ENCODE peak calls at places on chromosome 7, in seven cellular contexts. E is upper lobe of right lung; N is CD8-positive, alpha-beta T cell; O is astrocyte; C is nephron progenitor cell; S is astrocyte of the spinal cord; I is activated effector memory CD4-positive, alpha-beta T cell treated with anti-CD3 and anti-CD28 coated beads, Interleukin-2, amount 50 U/mL, for 16 hours. H is an unnamed sample.

GRCh38 chr7:69893915-69894314 is 295.6 kb downstream of the AUTS2 start:
- DNase-seq in E (no peak), N (no peak), O (no peak), C (no peak), S (no peak), I (no peak), H (no peak)

GRCh38 chr7:130986271-130986690 is 252.3 kb upstream of the KLF14 start:
- DNase-seq in E (no peak), N (no peak), O (no peak), C (no peak), S (no peak), I (no peak), H (no peak)

GRCh38 chr7:12570529-12571461 is at the start of gene SCIN:
- DNase-seq in E (peak), N (no peak), O (peak), C (peak), S (peak), I (peak), H (no peak)

GRCh38 chr7:142788303-142789286 is 17.8 kb downstream of the PRSS2 start:
- DNase-seq in E (no peak), N (no peak), O (no peak), C (no peak), S (no peak), I (no peak), H (no peak)

GRCh38 chr7:85529197-85529596 is 342.3 kb upstream of the SEMA3D start:
- DNase-seq in E (no peak), N (no peak), O (peak), C (no peak), S (peak), I (no peak), H (no peak)

GRCh38 chr7:30468791-30469190 is 9.8 kb downstream of the NOD1 start:
- DNase-seq in E (no peak), N (no peak), O (peak), C (no peak), S (no peak), I (peak), H (no peak)

GRCh38 chr7:16889851-16890443 is 8.2 kb upstream of the AGR3 start:
- DNase-seq in E (no peak), N (no peak), O (no peak), C (no peak), S (no peak), I (no peak), H (no peak)

GRCh38 chr7:27154901-27155815 is 1.3 kb downstream of the HOXA7 start:
- DNase-seq in E (peak), N (no peak), O (no peak), C (peak), S (peak), I (peak), H (no peak)

GRCh38 chr7:107206136-107206535 is 37.3 kb downstream of the HBP1 start:
- DNase-seq in E (no peak), N (no peak), O (no peak), C (no peak), S (no peak), I (no peak), H (no peak)

GRCh38 chr7:22885824-22886255 is 63.2 kb upstream of the TOMM7 start:
- DNase-seq in E (no peak), N (peak), O (no peak), C (no peak), S (no peak), I (peak), H (peak)